ENCODE peak calls at places on chromosomes 3 and 15, in five cellular contexts. M is LHCN-M2, G is GM12865, C is GM19239, D is kidney glomerular epithelial cell. X is an unnamed sample.
A peak's percentile ranks its signal among the peaks of the same experiment; 100 is the strongest.

GRCh38 chr15:39438795-39439577 is 141.9 kb upstream of the THBS1 start:
- DNase-seq in M (no peak), G (no peak), C (no peak), D (no peak), X (peak; percentile 51)

GRCh38 chr15:32861741-32862140 is 143.9 kb downstream of the GREM1 start:
- DNase-seq in M (peak; percentile 88), G (peak; percentile 62), C (peak; percentile 6), D (no peak), X (peak; percentile 78)

GRCh38 chr3:152474585-152474984 is 205.9 kb downstream of the MBNL1 start:
- DNase-seq in M (peak; percentile 70), G (peak; percentile 82), C (peak; percentile 13), D (peak; percentile 26), X (peak; percentile 52)

GRCh38 chr3:12993022-12993622 is 80.1 kb downstream of the IQSEC1 start:
- DNase-seq in M (no peak), G (no peak), C (no peak), D (no peak), X (peak; percentile 95)

GRCh38 chr3:65178703-65179102 is 490.9 kb upstream of the ADAMTS9 start:
- DNase-seq in M (peak; percentile 78), G (no peak), C (no peak), D (peak; percentile 77), X (no peak)

GRCh38 chr3:70824785-70825184 is 512.3 kb upstream of the MDFIC2 start:
- DNase-seq in M (peak; percentile 98), G (no peak), C (no peak), D (peak; percentile 84), X (no peak)

GRCh38 chr15:57772223-57772957 is 65.9 kb downstream of the POLR2M start:
- DNase-seq in M (peak; percentile 66), G (no peak), C (no peak), D (no peak), X (no peak)

GRCh38 chr3:186417791-186418190 is 55.8 kb upstream of the DGKG start:
- DNase-seq in M (peak; percentile 87), G (no peak), C (no peak), D (peak; percentile 57), X (peak; percentile 74)

GRCh38 chr3:10614160-10614559 is 108.8 kb upstream of the ATP2B2 start:
- DNase-seq in M (no peak), G (no peak), C (no peak), D (no peak), X (no peak)

GRCh38 chr15:62035256-62035908 is 24.9 kb downstream of the VPS13C start:
- DNase-seq in M (peak; percentile 80), G (no peak), C (no peak), D (peak; percentile 45), X (no peak)

GRCh38 chr3:65963787-65964707 is 74.7 kb downstream of the MAGI1 start:
- DNase-seq in M (peak; percentile 91), G (peak; percentile 76), C (peak; percentile 5), D (peak; percentile 75), X (no peak)

GRCh38 chr3:9361691-9362388 is 1.0 kb upstream of the THUMPD3 start:
- DNase-seq in M (no peak), G (no peak), C (no peak), D (no peak), X (no peak)

GRCh38 chr3:34957707-34958106 is 681.6 kb upstream of the ARPP21 start:
- DNase-seq in M (peak; percentile 98), G (no peak), C (no peak), D (peak; percentile 68), X (no peak)

GRCh38 chr3:13141991-13142412 is 68.8 kb upstream of the IQSEC1 start:
- DNase-seq in M (peak; percentile 3), G (peak; percentile 20), C (peak; percentile 34), D (peak; percentile 31), X (peak; percentile 85)

GRCh38 chr15:68427366-68427765 is 4.6 kb downstream of the ITGA11 start:
- DNase-seq in M (no peak), G (peak; percentile 8), C (no peak), D (peak; percentile 37), X (no peak)

GRCh38 chr3:172679599-172679998 is 31.3 kb downstream of the NCEH1 start:
- DNase-seq in M (no peak), G (no peak), C (no peak), D (no peak), X (no peak)

X was measured in islet precursor cell.